ENCODE peak calls at places on chromosomes 12 and 14, in four cellular contexts. K, B, C and Z are unnamed samples.

GRCh38 chr12:123714302-123714627 is 2.1 kb downstream of the ATP6V0A2 start:
- DNase-seq in K (no peak), B (no peak), C (peak), Z (no peak)

GRCh38 chr14:31291210-31291609 is 83.6 kb upstream of the HECTD1 start:
- DNase-seq in K (no peak), B (no peak), C (no peak), Z (no peak)

GRCh38 chr14:90179357-90179756 is 77.0 kb upstream of the PSMC1 start:
- DNase-seq in K (no peak), B (peak), C (no peak), Z (no peak)

GRCh38 chr14:56590535-56590951 is 10.9 kb downstream of the TMEM260 start:
- DNase-seq in K (no peak), B (peak), C (no peak), Z (no peak)

GRCh38 chr14:33941727-33942126 is 9.1 kb downstream of the EGLN3 start:
- DNase-seq in K (no peak), B (no peak), C (no peak), Z (no peak)

GRCh38 chr14:64762044-64763034 is 58.1 kb downstream of the PLEKHG3 start:
- DNase-seq in K (peak), B (peak), C (peak), Z (peak)

GRCh38 chr12:20272801-20273200 is 95.5 kb upstream of the PDE3A start:
- DNase-seq in K (no peak), B (no peak), C (no peak), Z (no peak)

GRCh38 chr14:38775986-38776385 is 327.0 kb downstream of the SEC23A start:
- DNase-seq in K (no peak), B (no peak), C (no peak), Z (no peak)

GRCh38 chr12:92471551-92471950 is 231.2 kb upstream of the PLEKHG7 start:
- DNase-seq in K (no peak), B (no peak), C (no peak), Z (no peak)

GRCh38 chr14:85024931-85025330 is 505.0 kb upstream of the FLRT2 start:
- DNase-seq in K (no peak), B (no peak), C (no peak), Z (no peak)

GRCh38 chr12:49843871-49844437 is 1.0 kb upstream of the BCDIN3D start:
- DNase-seq in K (no peak), B (no peak), C (no peak), Z (no peak)

GRCh38 chr12:49846033-49846432 is 3.1 kb upstream of the BCDIN3D start:
- DNase-seq in K (no peak), B (no peak), C (no peak), Z (no peak)

GRCh38 chr12:49838973-49839633 is 3.8 kb downstream of the BCDIN3D start:
- DNase-seq in K (peak), B (peak), C (peak), Z (peak)

GRCh38 chr12:49843411-49843810 is 505 bp upstream of the BCDIN3D start:
- DNase-seq in K (no peak), B (no peak), C (no peak), Z (no peak)

DNA sequence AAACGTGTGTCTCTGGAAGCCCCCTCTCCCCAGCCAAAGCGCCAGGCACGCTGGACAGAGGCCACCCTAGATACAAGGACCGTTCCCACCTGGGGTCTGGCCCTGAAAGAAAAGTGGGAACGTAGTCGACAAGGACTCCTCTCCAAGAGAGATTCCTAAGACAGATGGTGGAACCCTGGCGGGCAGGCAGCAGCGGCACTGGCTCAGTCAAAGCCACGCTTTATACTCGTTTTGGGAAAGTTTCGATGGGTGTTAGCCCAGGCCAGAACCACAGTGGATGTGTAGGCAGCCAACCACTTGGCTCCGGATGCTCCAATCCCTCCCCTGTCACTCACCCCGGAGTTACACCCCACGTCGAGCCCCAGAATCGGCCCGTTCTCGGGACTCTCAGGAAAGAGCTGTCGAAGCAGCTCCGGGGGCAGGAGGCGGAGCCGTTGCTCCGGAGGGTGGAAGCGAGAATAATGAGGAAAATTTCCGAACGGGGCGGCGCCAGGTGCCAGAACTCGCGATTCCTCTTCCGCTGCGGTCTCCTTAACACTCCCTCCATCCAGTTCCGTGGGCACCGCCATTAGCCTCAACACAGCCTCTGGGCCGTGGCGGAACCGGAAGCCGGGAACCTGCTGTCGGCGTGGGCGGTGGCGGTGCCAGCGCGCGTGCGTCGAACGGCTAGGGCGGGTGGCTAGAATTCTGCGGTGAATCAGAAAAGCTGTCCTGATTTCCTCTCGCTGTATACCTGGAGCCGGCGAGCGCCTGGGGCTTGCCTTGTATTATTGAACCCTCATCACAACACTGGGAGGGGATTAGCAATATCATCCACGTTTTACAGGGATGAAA is at the start of gene BCDIN3D:
- DNase-seq in K (peak), B (peak), C (peak), Z (peak)
- TF ChIP-seq REST in K (peak), B (peak), C (no peak), Z (no peak)

GRCh38 chr12:130520784-130521183 is 183.1 kb downstream of the PIWIL1 start:
- DNase-seq in K (no peak), B (no peak), C (no peak), Z (no peak)

GRCh38 chr12:130523208-130523607 is 185.5 kb downstream of the PIWIL1 start:
- DNase-seq in K (no peak), B (no peak), C (no peak), Z (no peak)

GRCh38 chr12:130522244-130522834 is 184.7 kb downstream of the PIWIL1 start:
- DNase-seq in K (no peak), B (peak), C (no peak), Z (no peak)

GRCh38 chr12:130523863-130524614 is 186.4 kb downstream of the PIWIL1 start:
- DNase-seq in K (no peak), B (no peak), C (no peak), Z (no peak)

DNA sequence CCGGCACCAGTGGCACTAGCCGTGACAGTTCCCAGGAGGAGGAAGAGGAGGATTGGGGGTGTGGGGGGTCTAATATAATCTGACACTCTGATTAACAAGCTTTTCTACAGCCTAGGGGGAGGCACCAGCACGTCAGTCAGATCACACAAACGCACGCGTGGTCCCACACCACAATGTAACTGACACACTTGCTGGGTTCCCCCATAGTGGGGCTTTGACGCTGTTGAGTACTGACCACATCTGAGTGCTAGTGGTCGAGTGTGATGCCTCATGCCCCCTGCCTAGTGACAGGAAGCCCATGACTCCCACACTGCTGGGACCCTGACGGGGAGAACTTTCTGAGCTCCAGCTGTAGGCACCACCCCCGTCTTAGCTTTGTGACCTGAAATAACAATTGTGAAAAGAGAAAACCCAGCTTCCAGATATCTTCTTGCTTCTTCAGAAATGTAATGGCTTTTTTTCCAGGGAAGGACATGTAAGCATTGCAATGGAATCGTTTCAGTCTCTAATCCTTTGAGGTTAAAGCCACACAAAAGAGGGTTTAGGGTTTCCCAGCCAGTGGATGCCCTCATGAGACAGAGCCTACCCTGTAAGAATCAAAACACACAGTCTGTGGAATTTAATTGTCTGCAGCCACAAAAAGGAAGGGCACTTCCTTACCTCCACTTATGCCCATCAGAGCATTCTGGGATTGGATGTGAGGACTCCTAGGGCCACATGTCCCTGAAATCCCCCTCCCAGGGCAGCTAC is 183.9 kb downstream of the PIWIL1 start:
- DNase-seq in K (no peak), B (no peak), C (no peak), Z (no peak)
- TF ChIP-seq REST in K (no peak), B (no peak), C (no peak), Z (no peak)

GRCh38 chr12:128829870-128830504 is 6.2 kb upstream of the SLC15A4 start:
- DNase-seq in K (no peak), B (no peak), C (no peak), Z (no peak)

GRCh38 chr12:128825845-128826244 is 2.1 kb upstream of the SLC15A4 start:
- DNase-seq in K (no peak), B (no peak), C (no peak), Z (no peak)

GRCh38 chr12:128833418-128833817 is 9.7 kb upstream of the SLC15A4 start:
- DNase-seq in K (no peak), B (no peak), C (no peak), Z (no peak)

GRCh38 chr12:128827724-128828123 is 4.0 kb upstream of the SLC15A4 start:
- DNase-seq in K (no peak), B (no peak), C (no peak), Z (no peak)

GRCh38 chr12:128830505-128830893 is 6.7 kb upstream of the SLC15A4 start:
- DNase-seq in K (no peak), B (no peak), C (no peak), Z (no peak)
- TF ChIP-seq REST in K (no peak), B (no peak), C (no peak), Z (no peak)

GRCh38 chr12:93571360-93571853 is 1.1 kb upstream of the SOCS2 start:
- DNase-seq in K (peak), B (peak), C (peak), Z (peak)

GRCh38 chr12:93571854-93572711 is at the start of gene SOCS2:
- DNase-seq in K (peak), B (peak), C (peak), Z (no peak)

GRCh38 chr12:93569301-93569655 is 3.2 kb upstream of the SOCS2 start:
- DNase-seq in K (no peak), B (no peak), C (no peak), Z (no peak)

GRCh38 chr12:93569656-93570551 is 2.6 kb upstream of the SOCS2 start:
- DNase-seq in K (peak), B (peak), C (peak), Z (peak)

DNA sequence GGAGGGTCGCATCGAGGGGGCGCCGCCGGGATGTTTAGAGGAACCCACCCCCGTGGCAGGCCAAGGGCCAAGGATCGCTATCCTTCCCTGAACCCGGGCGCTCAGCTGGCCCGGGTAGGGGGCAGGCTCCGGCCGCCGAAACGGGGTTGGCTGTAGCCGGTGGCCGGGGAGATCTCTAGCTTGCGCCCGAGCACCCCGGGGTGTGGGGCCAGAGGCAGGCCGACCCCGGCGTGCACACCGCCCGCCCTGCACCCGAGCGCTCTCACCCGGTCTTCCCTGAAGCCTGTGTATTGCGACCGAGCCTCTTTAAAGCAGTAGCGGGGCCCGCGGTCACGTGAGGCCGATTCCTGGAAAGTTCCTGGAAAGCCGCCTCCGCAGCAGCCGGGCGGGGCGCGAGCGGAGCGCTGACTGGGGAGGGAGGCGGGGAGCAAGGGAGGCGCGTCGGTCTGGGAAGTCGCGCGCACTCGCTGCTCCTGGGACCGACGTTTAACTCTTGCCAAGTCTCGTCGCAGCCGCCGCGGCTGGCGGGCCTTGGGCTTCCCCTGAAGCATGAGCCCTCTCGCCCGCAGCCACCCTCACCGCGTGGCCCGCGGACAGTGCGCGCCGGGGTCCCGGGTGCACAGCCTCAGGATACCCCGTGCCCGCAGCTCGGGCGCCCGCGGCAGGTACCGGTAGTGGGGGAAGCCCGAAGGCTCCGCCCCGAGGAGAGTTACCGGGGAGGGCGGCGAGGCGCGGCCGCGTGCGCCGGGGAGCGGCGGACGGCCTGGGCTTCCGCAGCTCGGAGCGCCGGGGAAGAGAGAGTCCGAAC is 1.7 kb upstream of the SOCS2 start:
- DNase-seq in K (peak), B (peak), C (peak), Z (peak)
- TF ChIP-seq REST in K (peak), B (peak), C (peak), Z (no peak)

GRCh38 chr14:24114536-24115450 is at the start of the genes DCAF11 and NRL:
- DNase-seq in K (peak), B (peak), C (peak), Z (peak)

GRCh38 chr14:24116111-24116809 is 1.5 kb upstream of the NRL start:
- DNase-seq in K (no peak), B (no peak), C (no peak), Z (no peak)

GRCh38 chr14:24115451-24116110 is 832 bp upstream of the NRL start:
- DNase-seq in K (no peak), B (no peak), C (no peak), Z (no peak)

GRCh38 chr14:24113379-24113800 is 1.2 kb upstream of the DCAF11 start:
- DNase-seq in K (no peak), B (no peak), C (no peak), Z (no peak)

GRCh38 chr14:24113801-24114535 is 609 bp upstream of the DCAF11 start:
- DNase-seq in K (peak), B (peak), C (peak), Z (peak)
- TF ChIP-seq REST in K (no peak), B (no peak), C (peak), Z (no peak)